ENCODE peak calls at places on chromosomes 16 and 17, in seven cellular contexts. One of them, this sample, is unnamed.

GRCh38 chr17:9221231-9222180 is 200.2 kb downstream of the NTN1 start:
- DNase-seq in fibroblast of lung: no peak
- DNase-seq in psoas muscle: peak; percentile 34
- DNase-seq in SK-N-SH: no peak
- DNase-seq in prostate gland: no peak
- DNase-seq in tibial artery: no peak
- DNase-seq in mammary epithelial cell: no peak
- DNase-seq in this sample: no peak

GRCh38 chr17:42247734-42248133 is 28.5 kb downstream of the STAT5B start:
- DNase-seq in fibroblast of lung: peak; percentile 64
- DNase-seq in psoas muscle: no peak
- DNase-seq in mammary epithelial cell: peak; percentile 68
- DNase-seq in tibial artery: no peak
- DNase-seq in SK-N-SH: no peak
- DNase-seq in prostate gland: no peak
- DNase-seq in this sample: no peak

GRCh38 chr17:50111687-50112655 is 16.8 kb downstream of the PDK2 start:
- DNase-seq in psoas muscle: peak; percentile 88
- DNase-seq in fibroblast of lung: no peak
- DNase-seq in SK-N-SH: peak; percentile 66
- DNase-seq in tibial artery: peak; percentile 94
- DNase-seq in prostate gland: no peak
- DNase-seq in mammary epithelial cell: no peak
- DNase-seq in this sample: no peak

GRCh38 chr16:82876951-82877350 is 250.2 kb downstream of the CDH13 start:
- DNase-seq in psoas muscle: no peak
- DNase-seq in fibroblast of lung: no peak
- DNase-seq in prostate gland: no peak
- DNase-seq in mammary epithelial cell: no peak
- DNase-seq in SK-N-SH: no peak
- DNase-seq in tibial artery: no peak
- DNase-seq in this sample: no peak

GRCh38 chr17:1484586-1485310 is 7.7 kb downstream of the MYO1C start:
- DNase-seq in tibial artery: peak; percentile 84
- DNase-seq in fibroblast of lung: peak; percentile 25
- DNase-seq in prostate gland: no peak
- DNase-seq in SK-N-SH: peak; percentile 74
- DNase-seq in psoas muscle: peak; percentile 70
- DNase-seq in mammary epithelial cell: peak; percentile 32
- DNase-seq in this sample: peak; percentile 72

GRCh38 chr17:79930077-79930785 is 91.0 kb upstream of the CBX4 start:
- DNase-seq in tibial artery: no peak
- DNase-seq in SK-N-SH: peak; percentile 85
- DNase-seq in fibroblast of lung: peak; percentile 8
- DNase-seq in mammary epithelial cell: no peak
- DNase-seq in prostate gland: no peak
- DNase-seq in psoas muscle: no peak
- DNase-seq in this sample: no peak

GRCh38 chr16:1281517-1281916 is 25.6 kb downstream of the TPSD1 start:
- DNase-seq in psoas muscle: no peak
- DNase-seq in fibroblast of lung: no peak
- DNase-seq in prostate gland: no peak
- DNase-seq in mammary epithelial cell: no peak
- DNase-seq in SK-N-SH: no peak
- DNase-seq in tibial artery: no peak
- DNase-seq in this sample: no peak

GRCh38 chr17:35797918-35798317 is 2.5 kb upstream of the MMP28 start:
- DNase-seq in fibroblast of lung: no peak
- DNase-seq in psoas muscle: no peak
- DNase-seq in mammary epithelial cell: no peak
- DNase-seq in SK-N-SH: no peak
- DNase-seq in tibial artery: no peak
- DNase-seq in prostate gland: no peak
- DNase-seq in this sample: no peak

GRCh38 chr17:48409607-48410006 is 20.4 kb downstream of the SKAP1 start:
- DNase-seq in tibial artery: no peak
- DNase-seq in mammary epithelial cell: no peak
- DNase-seq in psoas muscle: no peak
- DNase-seq in fibroblast of lung: no peak
- DNase-seq in prostate gland: no peak
- DNase-seq in SK-N-SH: no peak
- DNase-seq in this sample: no peak

GRCh38 chr16:15752717-15753488 is 102.9 kb downstream of the NDE1 start:
- DNase-seq in tibial artery: no peak
- DNase-seq in SK-N-SH: no peak
- DNase-seq in psoas muscle: no peak
- DNase-seq in prostate gland: no peak
- DNase-seq in mammary epithelial cell: no peak
- DNase-seq in fibroblast of lung: no peak
- DNase-seq in this sample: no peak

GRCh38 chr17:8117980-8118768 is at the start of gene ALOXE3:
- DNase-seq in mammary epithelial cell: peak; percentile 95
- DNase-seq in tibial artery: no peak
- DNase-seq in SK-N-SH: peak; percentile 72
- DNase-seq in psoas muscle: no peak
- DNase-seq in prostate gland: peak; percentile 67
- DNase-seq in fibroblast of lung: peak; percentile 75
- DNase-seq in this sample: peak; percentile 45

GRCh38 chr16:22007509-22008214 is at the start of gene MOSMO:
- DNase-seq in SK-N-SH: peak; percentile 94
- DNase-seq in psoas muscle: peak; percentile 86
- DNase-seq in fibroblast of lung: peak; percentile 67
- DNase-seq in prostate gland: peak; percentile 65
- DNase-seq in tibial artery: peak; percentile 82
- DNase-seq in mammary epithelial cell: peak; percentile 68
- DNase-seq in this sample: peak; percentile 95

GRCh38 chr16:67648764-67649407 is 3.9 kb downstream of the CARMIL2 start:
- DNase-seq in tibial artery: no peak
- DNase-seq in mammary epithelial cell: no peak
- DNase-seq in fibroblast of lung: no peak
- DNase-seq in psoas muscle: peak; percentile 54
- DNase-seq in SK-N-SH: no peak
- DNase-seq in prostate gland: no peak
- DNase-seq in this sample: no peak

GRCh38 chr16:86498661-86499493 is 11.4 kb upstream of the FOXF1 start:
- DNase-seq in mammary epithelial cell: no peak
- DNase-seq in fibroblast of lung: no peak
- DNase-seq in prostate gland: no peak
- DNase-seq in psoas muscle: peak; percentile 20
- DNase-seq in SK-N-SH: no peak
- DNase-seq in tibial artery: no peak
- DNase-seq in this sample: no peak

GRCh38 chr16:87344931-87345631 is 27.9 kb upstream of the C16orf95 start:
- DNase-seq in mammary epithelial cell: no peak
- DNase-seq in prostate gland: no peak
- DNase-seq in psoas muscle: no peak
- DNase-seq in fibroblast of lung: peak; percentile 13
- DNase-seq in tibial artery: no peak
- DNase-seq in SK-N-SH: no peak
- DNase-seq in this sample: no peak

GRCh38 chr16:14344945-14345344 is 273.8 kb downstream of the MRTFB start:
- DNase-seq in psoas muscle: no peak
- DNase-seq in prostate gland: no peak
- DNase-seq in mammary epithelial cell: no peak
- DNase-seq in fibroblast of lung: no peak
- DNase-seq in tibial artery: no peak
- DNase-seq in SK-N-SH: no peak
- DNase-seq in this sample: no peak

GRCh38 chr17:80428796-80429195 is 13.8 kb downstream of the ENDOV start:
- DNase-seq in mammary epithelial cell: no peak
- DNase-seq in prostate gland: no peak
- DNase-seq in SK-N-SH: no peak
- DNase-seq in fibroblast of lung: no peak
- DNase-seq in tibial artery: peak; percentile 24
- DNase-seq in psoas muscle: peak; percentile 17
- DNase-seq in this sample: no peak

GRCh38 chr16:47247691-47248090 is 103.9 kb upstream of the NETO2 start:
- DNase-seq in prostate gland: no peak
- DNase-seq in tibial artery: no peak
- DNase-seq in mammary epithelial cell: no peak
- DNase-seq in SK-N-SH: no peak
- DNase-seq in fibroblast of lung: no peak
- DNase-seq in psoas muscle: no peak
- DNase-seq in this sample: no peak

GRCh38 chr17:21042434-21043295 is at the start of gene USP22:
- DNase-seq in mammary epithelial cell: no peak
- DNase-seq in prostate gland: peak; percentile 13
- DNase-seq in psoas muscle: no peak
- DNase-seq in tibial artery: no peak
- DNase-seq in SK-N-SH: peak; percentile 92
- DNase-seq in fibroblast of lung: no peak
- DNase-seq in this sample: peak; percentile 97

GRCh38 chr17:50147841-50148225 is 2.6 kb downstream of the PPP1R9B start:
- DNase-seq in SK-N-SH: peak; percentile 70
- DNase-seq in tibial artery: peak; percentile 75
- DNase-seq in mammary epithelial cell: no peak
- DNase-seq in fibroblast of lung: no peak
- DNase-seq in psoas muscle: peak; percentile 72
- DNase-seq in prostate gland: no peak
- DNase-seq in this sample: no peak

GRCh38 chr16:945271-946047 is 25.3 kb downstream of the LMF1 start:
- DNase-seq in mammary epithelial cell: no peak
- DNase-seq in psoas muscle: peak; percentile 5
- DNase-seq in tibial artery: no peak
- DNase-seq in SK-N-SH: no peak
- DNase-seq in prostate gland: no peak
- DNase-seq in fibroblast of lung: no peak
- DNase-seq in this sample: no peak

GRCh38 chr16:82801361-82801760 is 174.6 kb downstream of the CDH13 start:
- DNase-seq in psoas muscle: no peak
- DNase-seq in tibial artery: no peak
- DNase-seq in mammary epithelial cell: peak; percentile 32
- DNase-seq in SK-N-SH: no peak
- DNase-seq in fibroblast of lung: peak; percentile 72
- DNase-seq in prostate gland: no peak
- DNase-seq in this sample: no peak

GRCh38 chr16:26983426-26983825 is 83.3 kb upstream of the C16orf82 start:
- DNase-seq in fibroblast of lung: peak; percentile 78
- DNase-seq in prostate gland: no peak
- DNase-seq in tibial artery: no peak
- DNase-seq in mammary epithelial cell: no peak
- DNase-seq in psoas muscle: no peak
- DNase-seq in SK-N-SH: no peak
- DNase-seq in this sample: no peak

GRCh38 chr16:88628512-88628974 is 9.8 kb upstream of the IL17C start:
- DNase-seq in mammary epithelial cell: no peak
- DNase-seq in prostate gland: no peak
- DNase-seq in fibroblast of lung: no peak
- DNase-seq in psoas muscle: peak; percentile 60
- DNase-seq in tibial artery: no peak
- DNase-seq in SK-N-SH: peak; percentile 80
- DNase-seq in this sample: no peak

GRCh38 chr16:46991729-46992704 is 18.5 kb upstream of the DNAJA2 start:
- DNase-seq in fibroblast of lung: no peak
- DNase-seq in prostate gland: no peak
- DNase-seq in tibial artery: no peak
- DNase-seq in mammary epithelial cell: no peak
- DNase-seq in psoas muscle: no peak
- DNase-seq in SK-N-SH: no peak
- DNase-seq in this sample: no peak

GRCh38 chr16:70698901-70699300 is 13.0 kb upstream of the MTSS2 start:
- DNase-seq in mammary epithelial cell: no peak
- DNase-seq in fibroblast of lung: no peak
- DNase-seq in psoas muscle: no peak
- DNase-seq in SK-N-SH: no peak
- DNase-seq in prostate gland: no peak
- DNase-seq in tibial artery: no peak
- DNase-seq in this sample: no peak

GRCh38 chr16:70699696-70700095 is 13.8 kb upstream of the MTSS2 start:
- DNase-seq in prostate gland: no peak
- DNase-seq in psoas muscle: no peak
- DNase-seq in SK-N-SH: no peak
- DNase-seq in fibroblast of lung: no peak
- DNase-seq in tibial artery: no peak
- DNase-seq in mammary epithelial cell: no peak
- DNase-seq in this sample: no peak

GRCh38 chr16:70696952-70697600 is 11.2 kb upstream of the MTSS2 start:
- DNase-seq in fibroblast of lung: no peak
- DNase-seq in SK-N-SH: no peak
- DNase-seq in mammary epithelial cell: no peak
- DNase-seq in psoas muscle: no peak
- DNase-seq in tibial artery: peak; percentile 87
- DNase-seq in prostate gland: peak; percentile 85
- DNase-seq in this sample: no peak

GRCh38 chr16:70696368-70696767 is 10.5 kb upstream of the MTSS2 start:
- DNase-seq in psoas muscle: peak; percentile 21
- DNase-seq in mammary epithelial cell: no peak
- DNase-seq in SK-N-SH: no peak
- DNase-seq in fibroblast of lung: no peak
- DNase-seq in tibial artery: no peak
- DNase-seq in prostate gland: no peak
- DNase-seq in this sample: no peak

GRCh38 chr16:70697601-70698170 is 11.8 kb upstream of the MTSS2 start:
- DNase-seq in fibroblast of lung: peak; percentile 72
- DNase-seq in SK-N-SH: no peak
- DNase-seq in psoas muscle: no peak
- DNase-seq in mammary epithelial cell: no peak
- DNase-seq in prostate gland: no peak
- DNase-seq in tibial artery: peak; percentile 70
- DNase-seq in this sample: no peak
- TF ChIP-seq CTCF in fibroblast of lung: no peak
- TF ChIP-seq CTCF in SK-N-SH: no peak
- TF ChIP-seq CTCF in psoas muscle: no peak
- TF ChIP-seq CTCF in mammary epithelial cell: no peak
- TF ChIP-seq CTCF in prostate gland: no peak
- TF ChIP-seq CTCF in tibial artery: peak; percentile 11
- TF ChIP-seq CTCF in this sample: no peak

DNA sequence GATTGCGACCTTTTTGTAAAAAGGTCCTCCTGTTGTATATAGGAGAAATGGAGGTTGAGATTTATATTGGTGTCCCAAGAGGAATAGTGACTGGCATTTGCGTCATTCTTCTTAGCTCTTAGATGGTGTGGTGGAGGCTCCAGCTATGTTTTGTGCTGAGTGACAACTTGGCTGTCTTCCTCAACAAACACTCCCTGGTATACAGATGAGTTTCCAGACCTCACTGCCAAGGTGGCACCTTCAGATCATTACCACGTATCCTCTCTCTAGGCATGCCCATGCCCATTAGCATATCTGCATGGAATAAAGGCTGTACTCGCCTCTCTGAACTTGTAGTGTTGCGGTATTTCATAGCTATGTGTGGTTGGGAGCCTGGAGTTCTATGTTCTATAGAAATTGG is 120.0 kb downstream of the MAP2K4 start:
- DNase-seq in SK-N-SH: no peak
- DNase-seq in tibial artery: no peak
- DNase-seq in prostate gland: no peak
- DNase-seq in mammary epithelial cell: no peak
- DNase-seq in psoas muscle: no peak
- DNase-seq in fibroblast of lung: no peak
- DNase-seq in this sample: no peak
- H3K4me1 ChIP-seq in SK-N-SH: no peaks in the 10 kb centered on the region
- H3K4me1 ChIP-seq in tibial artery: no peaks in the 10 kb centered on the region
- H3K4me1 ChIP-seq in prostate gland: no peaks in the 10 kb centered on the region
- H3K4me1 ChIP-seq in mammary epithelial cell: no peaks in the 10 kb centered on the region
- H3K4me1 ChIP-seq in psoas muscle: no peaks in the 10 kb centered on the region
- H3K4me1 ChIP-seq in fibroblast of lung: no peaks in the 10 kb centered on the region
- H3K4me1 ChIP-seq in this sample: no peaks in the 10 kb centered on the region

GRCh38 chr17:30599424-30600061 is 122.3 kb downstream of the GOSR1 start:
- DNase-seq in prostate gland: no peak
- DNase-seq in SK-N-SH: no peak
- DNase-seq in psoas muscle: no peak
- DNase-seq in mammary epithelial cell: no peak
- DNase-seq in tibial artery: no peak
- DNase-seq in fibroblast of lung: no peak
- DNase-seq in this sample: no peak
- H3K27ac ChIP-seq in prostate gland: peak overlapping the region; percentile 99
- H3K27ac ChIP-seq in SK-N-SH: peak overlapping the region; percentile 92
- H3K27ac ChIP-seq in psoas muscle: peak overlapping the region; percentile 81
- H3K27ac ChIP-seq in mammary epithelial cell: peak overlapping the region; percentile 12
- H3K27ac ChIP-seq in tibial artery: peak overlapping the region; percentile 99
- H3K27ac ChIP-seq in fibroblast of lung: peak overlapping the region; percentile 79
- H3K27ac ChIP-seq in this sample: peak overlapping the region; percentile 93

GRCh38 chr16:85209526-85210121 is 97.4 kb upstream of the CIBAR2 start:
- DNase-seq in prostate gland: no peak
- DNase-seq in SK-N-SH: no peak
- DNase-seq in fibroblast of lung: no peak
- DNase-seq in tibial artery: no peak
- DNase-seq in mammary epithelial cell: no peak
- DNase-seq in psoas muscle: peak; percentile 91
- DNase-seq in this sample: no peak
- TF ChIP-seq CTCF in prostate gland: no peak
- TF ChIP-seq CTCF in SK-N-SH: peak; percentile 15
- TF ChIP-seq CTCF in fibroblast of lung: no peak
- TF ChIP-seq CTCF in tibial artery: no peak
- TF ChIP-seq CTCF in mammary epithelial cell: no peak
- TF ChIP-seq CTCF in psoas muscle: no peak
- TF ChIP-seq CTCF in this sample: no peak

This sample was measured in left lung.